ENCODE peak calls at places on chromosomes 11 and 22, in four cellular contexts. One of them, this sample, is unnamed.

GRCh38 chr11:132312616-132313210 is 942.3 kb downstream of the NTM start:
- DNase-seq in K562: peak
- DNase-seq in HepG2: no peak
- DNase-seq in A549: no peak
- DNase-seq in this sample: no peak

GRCh38 chr11:3860360-3860759 is 4.9 kb downstream of the STIM1 start:
- DNase-seq in K562: no peak
- DNase-seq in A549: no peak
- DNase-seq in HepG2: no peak
- DNase-seq in this sample: no peak

GRCh38 chr11:64121637-64122410 is 44.1 kb downstream of the MACROD1 start:
- DNase-seq in A549: no peak
- DNase-seq in HepG2: no peak
- DNase-seq in K562: no peak
- DNase-seq in this sample: no peak

GRCh38 chr11:13033760-13034533 is 24.8 kb downstream of the RASSF10 start:
- DNase-seq in A549: no peak
- DNase-seq in K562: no peak
- DNase-seq in HepG2: no peak
- DNase-seq in this sample: no peak

GRCh38 chr11:117941163-117941707 is 12.0 kb upstream of the TMPRSS13 start:
- DNase-seq in A549: no peak
- DNase-seq in HepG2: no peak
- DNase-seq in K562: no peak
- DNase-seq in this sample: no peak

GRCh38 chr11:69301033-69301490 is 7.1 kb downstream of the MYEOV start:
- DNase-seq in K562: no peak
- DNase-seq in A549: no peak
- DNase-seq in HepG2: no peak
- DNase-seq in this sample: no peak

GRCh38 chr11:96097844-96098421 is 174.0 kb upstream of the MTMR2 start:
- DNase-seq in K562: no peak
- DNase-seq in A549: no peak
- DNase-seq in HepG2: peak
- DNase-seq in this sample: no peak

GRCh38 chr11:11521306-11522002 is 100.4 kb downstream of the GALNT18 start:
- DNase-seq in HepG2: no peak
- DNase-seq in K562: no peak
- DNase-seq in A549: no peak
- DNase-seq in this sample: no peak

GRCh38 chr11:111387318-111387863 is 8.3 kb upstream of the POU2AF1 start:
- DNase-seq in K562: no peak
- DNase-seq in A549: no peak
- DNase-seq in HepG2: no peak
- DNase-seq in this sample: no peak

GRCh38 chr11:9861860-9862725 is 198.2 kb downstream of the SWAP70 start:
- DNase-seq in HepG2: peak
- DNase-seq in K562: peak
- DNase-seq in A549: peak
- DNase-seq in this sample: peak

GRCh38 chr11:113397821-113398220 is 10.2 kb downstream of the ANKK1 start:
- DNase-seq in A549: no peak
- DNase-seq in HepG2: no peak
- DNase-seq in K562: no peak
- DNase-seq in this sample: no peak

GRCh38 chr11:61023086-61024035 is 51.9 kb downstream of the CD6 start:
- DNase-seq in K562: no peak
- DNase-seq in HepG2: no peak
- DNase-seq in A549: no peak
- DNase-seq in this sample: no peak

GRCh38 chr11:96075532-96075959 is 151.6 kb upstream of the MTMR2 start:
- DNase-seq in A549: no peak
- DNase-seq in HepG2: no peak
- DNase-seq in K562: no peak
- DNase-seq in this sample: no peak

GRCh38 chr22:50729391-50730012 is 8.5 kb upstream of the ACR start:
- DNase-seq in HepG2: no peak
- DNase-seq in A549: no peak
- DNase-seq in K562: no peak
- DNase-seq in this sample: no peak
- TF ChIP-seq JUN in HepG2: no peak
- TF ChIP-seq JUN in A549: no peak
- TF ChIP-seq JUN in K562: no peak
- TF ChIP-seq JUN in this sample: no peak

DNA sequence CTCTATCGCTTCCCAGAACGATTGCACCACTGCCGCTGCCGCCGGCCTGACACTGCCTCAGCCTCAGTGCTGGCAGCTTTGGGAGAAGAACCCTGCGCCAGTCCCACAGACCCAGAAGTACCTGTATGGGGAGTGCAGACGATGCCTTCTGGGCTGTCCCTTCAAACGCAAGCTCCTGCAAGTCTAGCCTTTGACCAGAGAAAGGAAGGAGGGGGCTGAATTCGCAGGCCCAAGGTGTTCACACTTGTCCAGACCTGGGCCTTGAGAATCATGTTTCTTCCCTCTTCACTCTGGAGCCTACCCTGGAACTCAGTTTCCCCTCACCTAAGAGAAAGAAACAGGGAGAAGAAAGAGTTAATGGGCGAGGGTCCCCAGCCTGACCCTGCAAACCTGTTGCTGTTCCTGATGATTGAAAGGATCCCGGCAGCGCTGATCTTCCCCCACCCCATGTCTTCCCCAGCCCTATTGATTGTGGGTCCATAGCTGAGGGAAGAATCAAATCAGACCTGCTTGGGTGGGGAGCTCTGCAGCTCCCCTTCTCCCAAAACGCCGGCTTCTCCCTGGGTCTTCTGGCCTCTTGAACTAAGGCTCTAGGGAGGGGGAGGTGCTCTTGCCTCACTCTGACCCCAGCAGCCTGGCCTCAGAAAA is 786 bp upstream of the MCAM start:
- DNase-seq in HepG2: no peak
- DNase-seq in A549: no peak
- DNase-seq in K562: no peak
- DNase-seq in this sample: no peak
- H3K4me3 ChIP-seq in HepG2: peak
- H3K4me3 ChIP-seq in A549: no peak
- H3K4me3 ChIP-seq in K562: peak
- H3K4me3 ChIP-seq in this sample: peak

DNA sequence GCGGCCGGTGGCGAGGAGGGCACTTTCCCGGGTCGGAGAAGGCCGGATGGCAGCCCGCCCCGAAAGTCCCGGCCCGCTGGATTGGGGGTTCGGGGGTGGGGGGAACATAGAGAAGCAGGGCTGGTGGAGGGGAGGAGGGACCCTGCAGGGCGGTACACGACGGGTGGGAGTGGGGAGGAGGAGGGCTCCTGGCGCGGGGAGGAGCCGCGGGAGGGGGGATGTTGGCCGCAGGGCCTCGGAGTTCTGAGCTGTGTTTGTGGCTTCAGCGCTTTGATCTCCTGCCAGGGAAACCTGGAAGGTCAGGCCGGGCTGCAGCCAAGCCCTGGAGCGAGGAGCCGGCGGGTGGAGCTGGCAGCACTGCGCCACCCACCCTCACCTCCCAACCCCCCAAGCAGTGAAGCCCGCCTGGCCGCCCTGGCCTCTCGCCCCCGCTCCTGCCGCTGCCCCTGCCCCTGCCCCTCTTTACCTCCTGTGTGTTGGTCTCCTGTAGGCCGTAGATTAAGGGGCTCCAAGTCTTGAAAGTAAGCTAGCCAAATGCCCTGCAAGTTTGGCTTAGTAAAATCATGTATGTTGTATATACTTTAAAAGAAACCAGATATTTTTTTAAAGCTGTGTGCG is 30.9 kb downstream of the C22orf31 start:
- DNase-seq in HepG2: peak
- DNase-seq in K562: peak
- DNase-seq in A549: peak
- DNase-seq in this sample: peak
- TF ChIP-seq JUN in HepG2: no peak
- TF ChIP-seq JUN in K562: no peak
- TF ChIP-seq JUN in A549: peak
- TF ChIP-seq JUN in this sample: no peak

DNA sequence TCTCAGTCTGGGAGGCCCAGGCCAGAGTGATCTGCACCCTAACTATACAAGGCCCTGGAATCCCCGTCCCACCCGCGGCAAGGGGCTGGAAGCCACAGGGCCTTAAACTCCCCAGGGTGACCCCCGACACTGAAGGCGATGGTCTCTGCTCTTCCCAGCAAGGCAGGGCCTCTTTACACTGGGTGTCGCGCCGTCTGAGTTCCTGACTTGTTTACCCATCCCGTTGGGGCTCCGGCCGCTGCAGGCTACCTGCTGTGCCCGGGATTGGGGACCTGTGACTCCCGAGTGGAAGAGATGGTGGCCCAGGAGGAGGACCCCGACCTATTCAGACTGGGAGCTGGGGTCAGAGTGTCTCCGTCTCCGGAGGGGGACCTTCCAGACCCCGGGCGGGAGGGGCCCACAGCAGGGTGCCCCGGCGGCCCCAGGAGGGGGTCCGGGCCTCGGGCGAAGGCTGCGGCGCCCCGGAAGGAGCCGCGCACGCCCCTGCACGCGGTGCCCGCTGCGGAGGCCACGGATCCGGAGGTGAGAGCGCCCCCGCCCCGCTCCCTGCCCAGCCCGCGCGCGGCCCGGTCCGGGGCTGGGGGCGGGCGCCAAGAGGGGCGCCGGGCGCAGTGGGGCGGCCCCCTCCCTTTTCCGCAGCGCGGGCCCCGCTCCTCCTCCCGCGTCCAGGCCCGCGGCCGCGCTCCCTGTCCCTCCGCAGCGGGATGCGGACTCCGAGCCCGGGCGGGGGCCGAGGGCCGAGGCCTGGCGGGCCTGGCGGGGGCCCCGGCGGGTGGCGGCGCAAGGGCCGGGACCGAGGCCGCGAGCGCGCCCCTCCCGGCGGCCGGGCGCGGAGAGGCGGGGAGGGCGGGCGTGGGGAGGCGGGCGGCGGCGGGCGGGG is 534 bp upstream of the MPPED1 start:
- DNase-seq in K562: no peak
- DNase-seq in HepG2: no peak
- DNase-seq in A549: no peak
- DNase-seq in this sample: no peak
- H3K4me3 ChIP-seq in K562: no peak
- H3K4me3 ChIP-seq in HepG2: no peak
- H3K4me3 ChIP-seq in A549: peak
- H3K4me3 ChIP-seq in this sample: no peak

DNA sequence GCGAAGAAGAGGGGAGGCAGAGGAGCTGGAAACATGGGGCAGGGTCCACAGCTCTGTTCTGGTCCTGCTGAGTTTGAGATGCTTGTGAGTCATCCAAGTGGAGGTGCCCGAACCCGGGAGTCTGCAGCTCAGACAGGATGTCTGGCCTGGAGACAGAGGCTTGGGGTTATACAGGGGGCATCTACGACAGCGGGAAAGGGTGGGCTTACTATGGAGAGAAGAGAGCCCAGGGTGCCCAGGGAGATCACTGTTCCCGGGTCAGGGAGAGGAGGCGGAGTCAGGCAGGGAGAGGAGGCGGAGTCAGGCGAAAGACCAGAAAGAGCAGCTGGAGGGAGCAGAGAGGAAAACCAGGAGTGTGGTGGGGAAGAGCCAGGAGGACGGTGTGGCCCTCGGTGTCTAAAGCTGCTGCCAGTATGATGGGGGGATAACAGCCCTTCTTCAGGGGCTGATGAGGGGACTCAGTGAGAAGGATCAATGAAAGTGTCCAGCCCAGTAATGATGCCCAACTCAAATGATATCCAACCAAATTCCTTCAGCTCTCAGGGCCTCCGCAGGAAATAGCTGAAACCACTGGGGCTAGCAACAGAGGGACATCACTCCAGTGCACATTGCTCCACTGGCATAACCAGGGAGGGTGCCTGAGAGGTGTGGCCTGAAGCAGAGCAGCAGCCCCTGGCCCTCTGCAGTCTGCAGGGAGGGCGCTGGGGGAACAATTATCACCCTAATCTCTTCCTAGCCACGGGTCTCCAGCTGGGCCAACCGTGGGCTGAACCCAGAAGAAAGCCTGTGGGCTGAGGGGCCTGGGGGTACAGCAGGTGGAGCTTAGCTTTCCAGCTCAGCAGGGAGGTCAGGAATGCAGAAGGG is 2.6 kb upstream of the LTBP3 start:
- DNase-seq in A549: peak
- DNase-seq in K562: no peak
- DNase-seq in HepG2: no peak
- DNase-seq in this sample: peak
- TF ChIP-seq JUN in A549: no peak
- TF ChIP-seq JUN in K562: no peak
- TF ChIP-seq JUN in HepG2: no peak
- TF ChIP-seq JUN in this sample: peak

GRCh38 chr11:877565-877964 is 33.0 kb downstream of the CHID1 start:
- DNase-seq in HepG2: no peak
- DNase-seq in A549: no peak
- DNase-seq in K562: peak
- DNase-seq in this sample: no peak
- H3K4me3 ChIP-seq in HepG2: no peak
- H3K4me3 ChIP-seq in A549: no peak
- H3K4me3 ChIP-seq in K562: no peak
- H3K4me3 ChIP-seq in this sample: no peak

DNA sequence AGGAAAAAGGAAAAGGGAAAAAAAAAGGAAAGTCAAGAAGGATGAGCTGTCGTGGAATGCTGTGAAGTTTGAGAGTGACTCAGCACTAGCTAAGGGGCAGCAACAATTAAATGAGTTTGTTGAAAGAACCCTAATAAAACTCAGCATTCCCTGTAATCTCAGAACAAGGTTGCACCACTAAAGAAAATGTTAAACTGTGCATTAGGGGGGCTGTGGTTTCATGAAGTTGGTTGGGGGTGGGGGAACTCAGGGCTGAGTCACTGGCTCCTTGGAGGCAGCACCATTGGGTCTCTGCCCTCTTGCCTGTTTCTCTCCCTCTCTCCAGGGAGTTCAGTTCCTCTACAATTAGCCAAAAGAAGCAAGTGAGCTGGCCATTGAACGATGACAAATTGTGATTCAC is 64.4 kb upstream of the BLID start:
- DNase-seq in A549: no peak
- DNase-seq in K562: no peak
- DNase-seq in HepG2: no peak
- DNase-seq in this sample: peak
- TF ChIP-seq JUN in A549: peak
- TF ChIP-seq JUN in K562: no peak
- TF ChIP-seq JUN in HepG2: no peak
- TF ChIP-seq JUN in this sample: peak

This sample was measured in endothelial cell of umbilical vein.